ENCODE peak calls at places on chromosomes 11 and 22, in six cellular contexts. U is Kasumi-1; N is stimulated activated CD4-positive, alpha-beta T cell treated with anti-CD3 and anti-CD28 coated beads, Interleukin-2, amount 100 ng/mL, for 48 hours; K is pancreas; R is hepatic stellate cell; Y is HT1080. E is an unnamed sample.

GRCh38 chr11:78149646-78150045 is 10.2 kb upstream of the ALG8 start:
- DNase-seq in U (peak), N (no peak), K (no peak), R (peak), Y (peak), E (no peak)

GRCh38 chr11:61883327-61883726 is 8.0 kb downstream of the FADS3 start:
- DNase-seq in U (no peak), N (no peak), K (no peak), R (no peak), Y (no peak), E (no peak)

GRCh38 chr11:43543313-43543712 is 137.2 kb upstream of the HSD17B12 start:
- DNase-seq in U (no peak), N (no peak), K (no peak), R (no peak), Y (no peak), E (no peak)

GRCh38 chr22:22932512-22932941 is 44.9 kb downstream of the IGLL5 start:
- DNase-seq in U (no peak), N (no peak), K (no peak), R (no peak), Y (no peak), E (peak)

GRCh38 chr11:281486-282161 is 3.4 kb downstream of the NLRP6 start:
- DNase-seq in U (no peak), N (no peak), K (no peak), R (no peak), Y (no peak), E (peak)

GRCh38 chr11:61477734-61478148 is 30.8 kb upstream of the LRRC10B start:
- DNase-seq in U (peak), N (peak), K (no peak), R (peak), Y (no peak), E (no peak)

GRCh38 chr11:118892964-118893363 is 9.3 kb downstream of the CXCR5 start:
- DNase-seq in U (no peak), N (no peak), K (no peak), R (no peak), Y (no peak), E (no peak)

GRCh38 chr11:103441021-103441420 is 331.8 kb downstream of the DYNC2H1 start:
- DNase-seq in U (no peak), N (no peak), K (no peak), R (no peak), Y (no peak), E (no peak)

GRCh38 chr22:42786606-42787356 is 66.1 kb upstream of the A4GALT start:
- DNase-seq in U (no peak), N (no peak), K (no peak), R (no peak), Y (no peak), E (no peak)

GRCh38 chr11:134034496-134035381 is 34.1 kb upstream of the JAM3 start:
- DNase-seq in U (no peak), N (no peak), K (peak), R (no peak), Y (no peak), E (no peak)

GRCh38 chr11:102111787-102112653 is 1.8 kb downstream of the YAP1 start:
- DNase-seq in U (no peak), N (no peak), K (peak), R (peak), Y (peak), E (peak)